ENCODE peak calls at places on chromosomes 7 and 10, in five cellular contexts. I is PC-3, R is right cardiac atrium, B is psoas muscle, A is IMR-90. P is an unnamed sample.

GRCh38 chr7:45697576-45698136 is 123.5 kb downstream of the ADCY1 start:
- DNase-seq in I (no peak), B (no peak), A (peak; percentile 57), R (no peak), P (no peak)

GRCh38 chr10:1380075-1380793 is 324.0 kb downstream of the WDR37 start:
- DNase-seq in I (no peak), A (no peak), R (no peak), B (no peak), P (no peak)

GRCh38 chr7:158073845-158074840 is 513.5 kb downstream of the PTPRN2 start:
- DNase-seq in R (no peak), B (no peak), I (no peak), A (no peak), P (no peak)

GRCh38 chr7:29839302-29839701 is 33.0 kb downstream of the WIPF3 start:
- DNase-seq in A (peak; percentile 66), R (peak; percentile 78), I (no peak), B (peak; percentile 75), P (no peak)

GRCh38 chr10:100656479-100656878 is 88.9 kb upstream of the PAX2 start:
- DNase-seq in A (no peak), R (no peak), B (no peak), I (no peak), P (no peak)

GRCh38 chr10:125455855-125456254 is 227.1 kb downstream of the TEX36 start:
- DNase-seq in B (no peak), R (no peak), I (peak; percentile 70), A (no peak), P (no peak)

GRCh38 chr10:103930881-103931280 is 12.9 kb upstream of the STN1 start:
- DNase-seq in A (no peak), I (no peak), B (no peak), R (no peak), P (no peak)

GRCh38 chr10:6741561-6741960 is 161.5 kb upstream of the PRKCQ start:
- DNase-seq in I (no peak), R (no peak), A (peak; percentile 86), B (no peak), P (no peak)

GRCh38 chr7:90599038-90599437 is 2.9 kb downstream of the CDK14 start:
- DNase-seq in I (no peak), R (no peak), B (no peak), A (peak; percentile 37), P (no peak)

GRCh38 chr10:4501306-4501705 is 324.7 kb upstream of the AKR1E2 start:
- DNase-seq in I (no peak), A (peak; percentile 32), B (no peak), R (no peak), P (no peak)

GRCh38 chr10:4503076-4503475 is 322.9 kb upstream of the AKR1E2 start:
- DNase-seq in B (no peak), I (no peak), A (peak; percentile 10), R (no peak), P (no peak)

GRCh38 chr10:4504550-4504949 is 321.5 kb upstream of the AKR1E2 start:
- DNase-seq in I (no peak), A (no peak), R (no peak), B (no peak), P (no peak)

DNA sequence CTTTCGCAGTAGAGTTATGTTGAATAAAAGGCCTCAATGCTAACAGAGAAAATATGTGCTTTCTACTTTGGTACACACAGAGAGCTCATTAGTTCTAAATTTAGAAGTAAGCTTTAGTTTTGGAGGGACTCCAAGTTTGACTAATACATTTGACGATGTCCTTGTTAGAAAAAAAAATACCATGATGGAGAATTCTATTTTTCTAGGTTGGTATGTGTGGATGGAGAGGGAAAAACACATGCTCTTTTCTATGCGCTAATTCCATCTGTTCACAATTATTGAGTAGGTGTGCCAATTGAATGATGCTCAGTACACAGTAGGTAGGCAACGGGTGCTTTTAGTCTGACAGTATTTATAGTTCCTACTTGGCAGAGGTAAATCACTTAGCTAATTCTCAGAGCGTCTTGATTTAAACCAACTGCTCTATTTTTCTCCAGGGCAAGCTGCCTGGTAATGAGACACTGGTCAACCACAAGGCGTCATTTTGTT is 327.2 kb upstream of the AKR1E2 start:
- DNase-seq in B (no peak), A (peak; percentile 94), I (peak; percentile 45), R (no peak), P (no peak)
- H3K27ac ChIP-seq in B (peak overlapping the region; percentile 56), A (peak overlapping the region; percentile 2), I (peak overlapping the region; percentile 32), R (peak overlapping the region; percentile 75), P (peak overlapping the region; percentile 88)

GRCh38 chr10:23571884-23572283 is 133.0 kb downstream of the OTUD1 start:
- DNase-seq in R (no peak), B (no peak), A (no peak), I (no peak), P (no peak)
- H3K27ac ChIP-seq in R (no peak overlapping the region), B (no peak overlapping the region), A (no peak overlapping the region), I (no peak overlapping the region), P (no peak overlapping the region)

DNA sequence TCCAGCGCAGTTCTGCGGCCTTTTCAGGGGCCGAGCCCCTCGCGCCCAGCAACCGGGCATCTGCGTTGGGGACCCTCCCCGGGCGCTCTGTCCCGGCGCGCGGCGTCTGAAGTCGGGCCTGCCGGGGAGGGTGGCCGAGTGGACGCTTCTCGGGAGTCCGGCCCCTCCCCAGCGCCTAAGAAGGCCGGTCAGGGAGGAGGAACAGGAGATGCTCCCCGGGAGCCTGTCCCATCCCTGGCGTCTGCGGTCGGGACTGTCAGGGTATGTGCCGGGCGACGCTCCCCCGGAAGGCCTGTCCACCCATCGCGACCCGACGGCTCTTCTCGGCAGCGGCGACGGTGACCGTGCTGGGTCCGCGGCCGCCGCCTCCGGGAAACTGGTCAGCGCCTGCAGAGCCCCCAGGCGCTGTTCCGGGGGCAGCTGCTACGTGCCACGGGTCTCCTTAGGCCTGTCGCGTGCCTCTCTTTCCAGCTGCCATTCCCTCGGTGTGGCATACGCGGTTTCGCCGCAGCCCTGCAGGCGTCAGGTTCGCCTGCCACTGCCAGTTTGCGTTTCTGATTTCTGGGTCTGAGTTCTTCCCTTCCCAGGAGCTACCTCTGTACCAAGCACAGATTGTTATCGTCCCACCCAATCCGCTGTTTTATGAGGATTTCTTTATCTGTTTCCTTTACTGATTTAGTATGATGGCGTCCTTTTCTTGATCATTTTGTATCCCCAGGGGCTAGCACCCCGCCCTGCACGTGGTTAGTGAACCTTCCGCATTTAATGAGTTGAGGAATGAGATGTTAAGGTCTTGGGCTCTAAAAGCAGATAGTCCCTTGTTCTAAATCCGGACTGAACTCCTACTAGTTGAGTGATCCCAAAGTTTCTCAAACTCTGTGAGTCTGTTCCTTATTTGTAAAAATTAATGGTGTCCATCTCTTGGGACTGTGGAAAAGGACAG is 782 bp downstream of the IFIT5 start:
- DNase-seq in A (peak; percentile 32), R (peak; percentile 50), B (peak; percentile 52), I (peak; percentile 35), P (peak; percentile 59)
- H3K27ac ChIP-seq in A (peak overlapping the region; percentile 91), R (peak overlapping the region; percentile 92), B (peak overlapping the region; percentile 82), I (peak overlapping the region; percentile 71), P (peak overlapping the region; percentile 96)

GRCh38 chr10:24925799-24926198 is 26.6 kb downstream of the PRTFDC1 start:
- DNase-seq in B (no peak), R (no peak), I (no peak), A (no peak), P (no peak)

GRCh38 chr10:24917493-24917892 is 34.9 kb downstream of the PRTFDC1 start:
- DNase-seq in R (no peak), I (no peak), A (no peak), B (no peak), P (no peak)

GRCh38 chr10:24917979-24918378 is 34.4 kb downstream of the PRTFDC1 start:
- DNase-seq in R (no peak), I (no peak), B (no peak), A (no peak), P (no peak)

GRCh38 chr10:24916365-24916764 is 36.0 kb downstream of the PRTFDC1 start:
- DNase-seq in R (no peak), A (no peak), B (no peak), I (no peak), P (no peak)

GRCh38 chr10:24920907-24921881 is 31.2 kb downstream of the PRTFDC1 start:
- DNase-seq in B (peak; percentile 50), R (peak; percentile 70), A (peak; percentile 99), I (peak; percentile 73), P (no peak)
- H3K27ac ChIP-seq in B (no peak overlapping the region), R (no peak overlapping the region), A (peak overlapping the region; percentile 80), I (peak overlapping the region; percentile 87), P (no peak overlapping the region)

GRCh38 chr7:3302681-3303320 is 1.7 kb downstream of the SDK1 start:
- DNase-seq in I (no peak), R (no peak), B (no peak), A (no peak), P (no peak)
- H3K27ac ChIP-seq in I (no peak overlapping the region), R (no peak overlapping the region), B (no peak overlapping the region), A (no peak overlapping the region), P (no peak overlapping the region)

GRCh38 chr7:121608785-121609184 is 212.7 kb upstream of the FAM3C start:
- DNase-seq in B (no peak), I (no peak), A (no peak), R (peak; percentile 9), P (no peak)

GRCh38 chr7:121605297-121605640 is 209.2 kb upstream of the FAM3C start:
- DNase-seq in R (no peak), B (no peak), I (peak; percentile 12), A (peak; percentile 6), P (no peak)

GRCh38 chr7:121604627-121605296 is 208.7 kb upstream of the FAM3C start:
- DNase-seq in I (no peak), B (no peak), R (peak; percentile 44), A (no peak), P (peak; percentile 24)

GRCh38 chr7:121599887-121600286 is 203.8 kb upstream of the FAM3C start:
- DNase-seq in R (no peak), A (no peak), B (no peak), I (no peak), P (no peak)

GRCh38 chr7:121603886-121604285 is 207.8 kb upstream of the FAM3C start:
- DNase-seq in A (no peak), I (no peak), B (no peak), R (no peak), P (no peak)
- H3K27ac ChIP-seq in A (no peak overlapping the region), I (no peak overlapping the region), B (no peak overlapping the region), R (no peak overlapping the region), P (no peak overlapping the region)

GRCh38 chr10:112373912-112374338 is at the start of gene ACSL5:
- DNase-seq in R (no peak), A (no peak), B (no peak), I (no peak), P (no peak)
- H3K27ac ChIP-seq in R (peak within 1 kb of the TSS; percentile 97), A (no peak within 1 kb of the TSS), B (no peak within 1 kb of the TSS), I (no peak within 1 kb of the TSS), P (no peak within 1 kb of the TSS)

GRCh38 chr10:72088879-72089585 is 681 bp upstream of the SPOCK2 start:
- DNase-seq in R (peak; percentile 72), I (no peak), A (no peak), B (peak; percentile 61), P (no peak)
- H3K27ac ChIP-seq in R (no peak overlapping the region), I (no peak overlapping the region), A (no peak overlapping the region), B (no peak overlapping the region), P (peak overlapping the region; percentile 82)